ENCODE peak calls at places on chromosomes 3 and 15, in five cellular contexts. One of them, this sample, is unnamed.

GRCh38 chr3:76585794-76586392 is 454.0 kb upstream of the ROBO2 start:
- DNase-seq in stromal cell of bone marrow: peak
- DNase-seq in DMS 273 treated with DMSO at 0.1 percent for 48 hours: no peak
- DNase-seq in glutamatergic neuron: no peak
- DNase-seq in KBM-7: peak
- DNase-seq in this sample: peak

GRCh38 chr3:14159426-14159825 is 19.0 kb downstream of the XPC start:
- DNase-seq in stromal cell of bone marrow: no peak
- DNase-seq in DMS 273 treated with DMSO at 0.1 percent for 48 hours: no peak
- DNase-seq in glutamatergic neuron: no peak
- DNase-seq in KBM-7: no peak
- DNase-seq in this sample: no peak

GRCh38 chr15:89731275-89731674 is 19.8 kb downstream of the MESP1 start:
- DNase-seq in stromal cell of bone marrow: no peak
- DNase-seq in DMS 273 treated with DMSO at 0.1 percent for 48 hours: no peak
- DNase-seq in glutamatergic neuron: no peak
- DNase-seq in KBM-7: no peak
- DNase-seq in this sample: no peak

GRCh38 chr15:31499236-31499952 is 172.8 kb downstream of the KLF13 start:
- DNase-seq in stromal cell of bone marrow: no peak
- DNase-seq in DMS 273 treated with DMSO at 0.1 percent for 48 hours: no peak
- DNase-seq in glutamatergic neuron: no peak
- DNase-seq in KBM-7: no peak
- DNase-seq in this sample: no peak

GRCh38 chr3:126974756-126975155 is 8.2 kb upstream of the PLXNA1 start:
- DNase-seq in stromal cell of bone marrow: no peak
- DNase-seq in DMS 273 treated with DMSO at 0.1 percent for 48 hours: no peak
- DNase-seq in glutamatergic neuron: no peak
- DNase-seq in KBM-7: no peak
- DNase-seq in this sample: no peak

GRCh38 chr15:67824900-67825879 is at the start of gene SKOR1:
- DNase-seq in stromal cell of bone marrow: no peak
- DNase-seq in DMS 273 treated with DMSO at 0.1 percent for 48 hours: no peak
- DNase-seq in glutamatergic neuron: no peak
- DNase-seq in KBM-7: peak
- DNase-seq in this sample: peak

GRCh38 chr15:100189849-100190248 is 151.9 kb downstream of the ADAMTS17 start:
- DNase-seq in stromal cell of bone marrow: no peak
- DNase-seq in DMS 273 treated with DMSO at 0.1 percent for 48 hours: no peak
- DNase-seq in glutamatergic neuron: no peak
- DNase-seq in KBM-7: no peak
- DNase-seq in this sample: no peak

GRCh38 chr15:90914240-90915080 is 11.4 kb downstream of the MAN2A2 start:
- DNase-seq in stromal cell of bone marrow: no peak
- DNase-seq in DMS 273 treated with DMSO at 0.1 percent for 48 hours: no peak
- DNase-seq in glutamatergic neuron: no peak
- DNase-seq in KBM-7: no peak
- DNase-seq in this sample: no peak

GRCh38 chr3:107892960-107893359 is 197.9 kb downstream of the CD47 start:
- DNase-seq in stromal cell of bone marrow: no peak
- DNase-seq in DMS 273 treated with DMSO at 0.1 percent for 48 hours: no peak
- DNase-seq in glutamatergic neuron: no peak
- DNase-seq in KBM-7: no peak
- DNase-seq in this sample: no peak

GRCh38 chr15:78358114-78358513 is 18.0 kb downstream of the CRABP1 start:
- DNase-seq in stromal cell of bone marrow: no peak
- DNase-seq in DMS 273 treated with DMSO at 0.1 percent for 48 hours: no peak
- DNase-seq in glutamatergic neuron: no peak
- DNase-seq in KBM-7: no peak
- DNase-seq in this sample: peak

GRCh38 chr3:177201707-177202397 is 4.6 kb upstream of the TBL1XR1 start:
- DNase-seq in stromal cell of bone marrow: no peak
- DNase-seq in DMS 273 treated with DMSO at 0.1 percent for 48 hours: no peak
- DNase-seq in glutamatergic neuron: no peak
- DNase-seq in KBM-7: peak
- DNase-seq in this sample: no peak

GRCh38 chr15:51966192-51966591 is 5.4 kb downstream of the LEO1 start:
- DNase-seq in stromal cell of bone marrow: no peak
- DNase-seq in DMS 273 treated with DMSO at 0.1 percent for 48 hours: no peak
- DNase-seq in glutamatergic neuron: no peak
- DNase-seq in KBM-7: no peak
- DNase-seq in this sample: no peak

GRCh38 chr3:178159691-178160090 is 376.5 kb upstream of the KCNMB2 start:
- DNase-seq in stromal cell of bone marrow: no peak
- DNase-seq in DMS 273 treated with DMSO at 0.1 percent for 48 hours: no peak
- DNase-seq in glutamatergic neuron: no peak
- DNase-seq in KBM-7: peak
- DNase-seq in this sample: peak

GRCh38 chr3:129560269-129560787 is 17.4 kb downstream of the H1-8 start:
- DNase-seq in stromal cell of bone marrow: peak
- DNase-seq in DMS 273 treated with DMSO at 0.1 percent for 48 hours: no peak
- DNase-seq in glutamatergic neuron: no peak
- DNase-seq in KBM-7: no peak
- DNase-seq in this sample: peak